ENCODE peak calls at places on chromosomes 1 and 21, in ten cellular contexts. One of them, this sample, is unnamed. For H3K4me1, the result is how much of the 10 kb centered on the place peaks cover.

GRCh38 chr1:206030714-206031113 is 7.0 kb upstream of the CTSE start:
- DNase-seq in lower lobe of right lung: peak
- DNase-seq in fibroblast of lung: peak
- DNase-seq in adipocyte: peak
- DNase-seq in cardiac muscle cell: peak
- DNase-seq in suprapubic skin: no peak
- DNase-seq in aorta: no peak
- DNase-seq in heart right ventricle: peak
- DNase-seq in small intestine: peak
- DNase-seq in breast epithelium: peak
- DNase-seq in this sample: peak

GRCh38 chr21:16419188-16419874 is 689.5 kb downstream of the USP25 start:
- DNase-seq in lower lobe of right lung: peak
- DNase-seq in fibroblast of lung: peak
- DNase-seq in adipocyte: peak
- DNase-seq in cardiac muscle cell: peak
- DNase-seq in suprapubic skin: peak
- DNase-seq in aorta: peak
- DNase-seq in heart right ventricle: peak
- DNase-seq in small intestine: peak
- DNase-seq in breast epithelium: peak
- DNase-seq in this sample: peak

GRCh38 chr1:108563808-108564207 is 3.9 kb downstream of the EEIG2 start:
- DNase-seq in lower lobe of right lung: no peak
- DNase-seq in fibroblast of lung: no peak
- DNase-seq in adipocyte: no peak
- DNase-seq in cardiac muscle cell: no peak
- DNase-seq in suprapubic skin: no peak
- DNase-seq in aorta: no peak
- DNase-seq in heart right ventricle: no peak
- DNase-seq in small intestine: no peak
- DNase-seq in breast epithelium: no peak
- DNase-seq in this sample: no peak

GRCh38 chr21:44263221-44263671 is 1.5 kb upstream of the DNMT3L start:
- DNase-seq in lower lobe of right lung: no peak
- DNase-seq in fibroblast of lung: no peak
- DNase-seq in adipocyte: no peak
- DNase-seq in cardiac muscle cell: peak
- DNase-seq in suprapubic skin: no peak
- DNase-seq in aorta: no peak
- DNase-seq in heart right ventricle: no peak
- DNase-seq in small intestine: no peak
- DNase-seq in breast epithelium: no peak
- DNase-seq in this sample: peak

GRCh38 chr1:62784509-62785365 is 805 bp downstream of the ATG4C start:
- DNase-seq in lower lobe of right lung: no peak
- DNase-seq in fibroblast of lung: peak
- DNase-seq in adipocyte: peak
- DNase-seq in cardiac muscle cell: no peak
- DNase-seq in suprapubic skin: no peak
- DNase-seq in aorta: no peak
- DNase-seq in heart right ventricle: no peak
- DNase-seq in small intestine: peak
- DNase-seq in breast epithelium: no peak
- DNase-seq in this sample: no peak

GRCh38 chr1:43938383-43938782 is 4.8 kb downstream of the ARTN start:
- DNase-seq in lower lobe of right lung: no peak
- DNase-seq in fibroblast of lung: no peak
- DNase-seq in adipocyte: no peak
- DNase-seq in cardiac muscle cell: no peak
- DNase-seq in suprapubic skin: no peak
- DNase-seq in aorta: peak
- DNase-seq in heart right ventricle: no peak
- DNase-seq in small intestine: no peak
- DNase-seq in breast epithelium: no peak
- DNase-seq in this sample: no peak

GRCh38 chr1:180208264-180208663 is 21.8 kb upstream of the LHX4 start:
- DNase-seq in lower lobe of right lung: peak
- DNase-seq in fibroblast of lung: no peak
- DNase-seq in adipocyte: no peak
- DNase-seq in cardiac muscle cell: no peak
- DNase-seq in suprapubic skin: no peak
- DNase-seq in aorta: no peak
- DNase-seq in heart right ventricle: no peak
- DNase-seq in small intestine: no peak
- DNase-seq in breast epithelium: no peak
- DNase-seq in this sample: no peak

GRCh38 chr1:21324368-21325137 is 34.3 kb upstream of the ECE1 start:
- DNase-seq in lower lobe of right lung: peak
- DNase-seq in fibroblast of lung: peak
- DNase-seq in adipocyte: peak
- DNase-seq in cardiac muscle cell: no peak
- DNase-seq in suprapubic skin: no peak
- DNase-seq in aorta: peak
- DNase-seq in heart right ventricle: peak
- DNase-seq in small intestine: peak
- DNase-seq in breast epithelium: peak
- DNase-seq in this sample: peak

GRCh38 chr1:119631433-119632102 is 16.5 kb downstream of the ZNF697 start:
- DNase-seq in lower lobe of right lung: peak
- DNase-seq in fibroblast of lung: peak
- DNase-seq in adipocyte: peak
- DNase-seq in cardiac muscle cell: peak
- DNase-seq in suprapubic skin: peak
- DNase-seq in aorta: peak
- DNase-seq in heart right ventricle: peak
- DNase-seq in small intestine: peak
- DNase-seq in breast epithelium: peak
- DNase-seq in this sample: peak

GRCh38 chr1:65762081-65762862 is 30.4 kb upstream of the PDE4B start:
- DNase-seq in lower lobe of right lung: no peak
- DNase-seq in fibroblast of lung: peak
- DNase-seq in adipocyte: peak
- DNase-seq in cardiac muscle cell: no peak
- DNase-seq in suprapubic skin: no peak
- DNase-seq in aorta: no peak
- DNase-seq in heart right ventricle: no peak
- DNase-seq in small intestine: no peak
- DNase-seq in breast epithelium: no peak
- DNase-seq in this sample: no peak

GRCh38 chr1:26279598-26280332 is at the start of gene SH3BGRL3:
- DNase-seq in lower lobe of right lung: peak
- DNase-seq in fibroblast of lung: peak
- DNase-seq in adipocyte: peak
- DNase-seq in cardiac muscle cell: peak
- DNase-seq in suprapubic skin: peak
- DNase-seq in aorta: peak
- DNase-seq in heart right ventricle: peak
- DNase-seq in small intestine: peak
- DNase-seq in breast epithelium: peak
- DNase-seq in this sample: peak
- H3K4me1 ChIP-seq in lower lobe of right lung: half or more
- H3K4me1 ChIP-seq in fibroblast of lung: half or more
- H3K4me1 ChIP-seq in adipocyte: half or more
- H3K4me1 ChIP-seq in cardiac muscle cell: under half
- H3K4me1 ChIP-seq in suprapubic skin: half or more
- H3K4me1 ChIP-seq in aorta: under half
- H3K4me1 ChIP-seq in heart right ventricle: half or more
- H3K4me1 ChIP-seq in small intestine: under half
- H3K4me1 ChIP-seq in breast epithelium: under half
- H3K4me1 ChIP-seq in this sample: under half

DNA sequence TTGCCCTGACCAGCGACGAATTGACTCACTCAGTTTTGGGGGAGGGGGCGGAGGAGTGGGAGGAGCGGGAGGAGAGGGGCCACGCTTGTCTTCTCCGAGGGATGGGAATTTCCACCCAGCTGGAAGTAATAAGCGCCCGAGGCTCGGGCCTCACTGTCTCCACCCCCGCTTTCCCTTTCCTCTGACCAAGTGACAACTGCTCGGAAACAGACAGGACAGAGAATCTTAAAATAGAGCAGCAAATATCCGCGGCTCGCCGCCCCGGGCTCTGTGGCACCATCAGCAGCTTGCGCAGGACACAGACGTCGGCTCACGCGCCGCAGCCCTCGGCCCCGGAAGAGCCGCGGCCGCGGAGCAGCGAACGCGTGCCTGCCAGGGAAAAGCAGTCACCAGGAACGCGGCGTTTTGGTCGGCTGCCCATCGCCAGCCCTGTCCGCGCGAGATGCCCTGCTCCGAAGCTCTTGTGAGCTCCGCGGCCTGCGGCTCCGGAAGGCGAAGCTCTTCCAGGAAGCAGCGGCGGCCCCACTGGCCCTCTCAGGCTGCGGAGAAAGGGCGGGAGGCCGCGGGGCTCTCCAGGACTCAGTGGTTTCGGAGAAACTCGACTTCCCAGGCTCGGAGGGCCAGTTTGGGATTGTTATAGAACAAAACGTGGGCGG is 10.7 kb upstream of the RGS16 start:
- DNase-seq in lower lobe of right lung: peak
- DNase-seq in fibroblast of lung: peak
- DNase-seq in adipocyte: peak
- DNase-seq in cardiac muscle cell: peak
- DNase-seq in suprapubic skin: peak
- DNase-seq in aorta: peak
- DNase-seq in heart right ventricle: peak
- DNase-seq in small intestine: peak
- DNase-seq in breast epithelium: peak
- DNase-seq in this sample: peak
- H3K4me1 ChIP-seq in lower lobe of right lung: under half
- H3K4me1 ChIP-seq in fibroblast of lung: under half
- H3K4me1 ChIP-seq in adipocyte: under half
- H3K4me1 ChIP-seq in cardiac muscle cell: under half
- H3K4me1 ChIP-seq in suprapubic skin: under half
- H3K4me1 ChIP-seq in aorta: under half
- H3K4me1 ChIP-seq in heart right ventricle: under half
- H3K4me1 ChIP-seq in small intestine: under half
- H3K4me1 ChIP-seq in breast epithelium: under half
- H3K4me1 ChIP-seq in this sample: under half

GRCh38 chr1:209645574-209646452 is 6.4 kb downstream of the LAMB3 start:
- DNase-seq in lower lobe of right lung: no peak
- DNase-seq in fibroblast of lung: no peak
- DNase-seq in adipocyte: no peak
- DNase-seq in cardiac muscle cell: no peak
- DNase-seq in suprapubic skin: no peak
- DNase-seq in aorta: no peak
- DNase-seq in heart right ventricle: no peak
- DNase-seq in small intestine: no peak
- DNase-seq in breast epithelium: no peak
- DNase-seq in this sample: no peak

GRCh38 chr1:209646558-209646957 is 5.7 kb downstream of the LAMB3 start:
- DNase-seq in lower lobe of right lung: no peak
- DNase-seq in fibroblast of lung: peak
- DNase-seq in adipocyte: no peak
- DNase-seq in cardiac muscle cell: no peak
- DNase-seq in suprapubic skin: no peak
- DNase-seq in aorta: no peak
- DNase-seq in heart right ventricle: no peak
- DNase-seq in small intestine: no peak
- DNase-seq in breast epithelium: no peak
- DNase-seq in this sample: no peak

GRCh38 chr1:209648931-209649776 is 3.1 kb downstream of the LAMB3 start:
- DNase-seq in lower lobe of right lung: no peak
- DNase-seq in fibroblast of lung: peak
- DNase-seq in adipocyte: peak
- DNase-seq in cardiac muscle cell: no peak
- DNase-seq in suprapubic skin: no peak
- DNase-seq in aorta: no peak
- DNase-seq in heart right ventricle: no peak
- DNase-seq in small intestine: peak
- DNase-seq in breast epithelium: no peak
- DNase-seq in this sample: no peak

GRCh38 chr1:209648366-209648765 is 3.9 kb downstream of the LAMB3 start:
- DNase-seq in lower lobe of right lung: no peak
- DNase-seq in fibroblast of lung: no peak
- DNase-seq in adipocyte: no peak
- DNase-seq in cardiac muscle cell: no peak
- DNase-seq in suprapubic skin: no peak
- DNase-seq in aorta: no peak
- DNase-seq in heart right ventricle: no peak
- DNase-seq in small intestine: no peak
- DNase-seq in breast epithelium: no peak
- DNase-seq in this sample: no peak

GRCh38 chr1:209647212-209647611 is 5.0 kb downstream of the LAMB3 start:
- DNase-seq in lower lobe of right lung: no peak
- DNase-seq in fibroblast of lung: no peak
- DNase-seq in adipocyte: no peak
- DNase-seq in cardiac muscle cell: no peak
- DNase-seq in suprapubic skin: no peak
- DNase-seq in aorta: no peak
- DNase-seq in heart right ventricle: no peak
- DNase-seq in small intestine: no peak
- DNase-seq in breast epithelium: no peak
- DNase-seq in this sample: no peak
- H3K4me1 ChIP-seq in lower lobe of right lung: half or more
- H3K4me1 ChIP-seq in fibroblast of lung: under half
- H3K4me1 ChIP-seq in adipocyte: half or more
- H3K4me1 ChIP-seq in cardiac muscle cell: under half
- H3K4me1 ChIP-seq in suprapubic skin: half or more
- H3K4me1 ChIP-seq in aorta: under half
- H3K4me1 ChIP-seq in heart right ventricle: half or more
- H3K4me1 ChIP-seq in small intestine: under half
- H3K4me1 ChIP-seq in breast epithelium: under half
- H3K4me1 ChIP-seq in this sample: half or more

GRCh38 chr1:197546989-197547388 is 228.3 kb downstream of the DENND1B start:
- DNase-seq in lower lobe of right lung: no peak
- DNase-seq in fibroblast of lung: no peak
- DNase-seq in adipocyte: no peak
- DNase-seq in cardiac muscle cell: no peak
- DNase-seq in suprapubic skin: no peak
- DNase-seq in aorta: no peak
- DNase-seq in heart right ventricle: no peak
- DNase-seq in small intestine: no peak
- DNase-seq in breast epithelium: no peak
- DNase-seq in this sample: no peak

GRCh38 chr1:197544553-197544952 is 230.7 kb downstream of the DENND1B start:
- DNase-seq in lower lobe of right lung: no peak
- DNase-seq in fibroblast of lung: no peak
- DNase-seq in adipocyte: no peak
- DNase-seq in cardiac muscle cell: no peak
- DNase-seq in suprapubic skin: no peak
- DNase-seq in aorta: no peak
- DNase-seq in heart right ventricle: no peak
- DNase-seq in small intestine: no peak
- DNase-seq in breast epithelium: no peak
- DNase-seq in this sample: no peak

GRCh38 chr1:197541411-197541810 is 233.9 kb downstream of the DENND1B start:
- DNase-seq in lower lobe of right lung: no peak
- DNase-seq in fibroblast of lung: no peak
- DNase-seq in adipocyte: no peak
- DNase-seq in cardiac muscle cell: no peak
- DNase-seq in suprapubic skin: no peak
- DNase-seq in aorta: no peak
- DNase-seq in heart right ventricle: no peak
- DNase-seq in small intestine: no peak
- DNase-seq in breast epithelium: no peak
- DNase-seq in this sample: no peak

DNA sequence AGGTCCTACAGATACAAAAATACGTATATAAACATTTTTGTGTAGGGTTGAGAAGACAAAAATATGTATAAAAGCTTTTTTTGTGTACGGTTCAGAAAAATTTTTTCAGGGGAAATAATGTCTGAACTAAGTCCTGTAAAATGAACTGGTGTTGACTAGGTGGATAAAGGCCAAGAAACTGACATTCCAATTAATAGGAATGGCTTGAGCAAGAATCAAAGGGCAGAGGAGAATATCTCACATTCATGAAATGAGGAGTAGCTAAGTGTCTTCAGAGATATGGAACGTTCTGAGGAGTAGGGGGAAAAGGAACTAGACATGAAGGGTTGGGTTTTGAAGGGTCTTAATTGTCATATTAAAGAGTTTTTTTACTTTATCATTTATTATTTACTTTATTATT is 231.2 kb downstream of the DENND1B start:
- DNase-seq in lower lobe of right lung: no peak
- DNase-seq in fibroblast of lung: no peak
- DNase-seq in adipocyte: no peak
- DNase-seq in cardiac muscle cell: no peak
- DNase-seq in suprapubic skin: no peak
- DNase-seq in aorta: no peak
- DNase-seq in heart right ventricle: no peak
- DNase-seq in small intestine: no peak
- DNase-seq in breast epithelium: no peak
- DNase-seq in this sample: no peak
- H3K4me1 ChIP-seq in lower lobe of right lung: under half
- H3K4me1 ChIP-seq in fibroblast of lung: under half
- H3K4me1 ChIP-seq in adipocyte: under half
- H3K4me1 ChIP-seq in cardiac muscle cell: under half
- H3K4me1 ChIP-seq in suprapubic skin: under half
- H3K4me1 ChIP-seq in aorta: under half
- H3K4me1 ChIP-seq in heart right ventricle: under half
- H3K4me1 ChIP-seq in small intestine: under half
- H3K4me1 ChIP-seq in breast epithelium: under half
- H3K4me1 ChIP-seq in this sample: under half

This sample was measured in kidney.